ENCODE peak calls at places on chromosomes 11 and 22, in five cellular contexts. One of them, this sample, is unnamed.

GRCh38 chr22:50260801-50261614 is 475 bp downstream of the MAPK12 start:
- DNase-seq in H1: no peak
- DNase-seq in MCF 10A: peak; percentile 57
- DNase-seq in fibroblast of the aortic adventitia: peak; percentile 57
- DNase-seq in heart right ventricle: no peak
- DNase-seq in this sample: peak; percentile 71

GRCh38 chr11:46426233-46426991 is 34.8 kb upstream of the CHRM4 start:
- DNase-seq in H1: no peak
- DNase-seq in MCF 10A: no peak
- DNase-seq in fibroblast of the aortic adventitia: no peak
- DNase-seq in heart right ventricle: no peak
- DNase-seq in this sample: no peak

GRCh38 chr11:58626915-58627483 is 4.5 kb downstream of the CNTF start:
- DNase-seq in H1: no peak
- DNase-seq in MCF 10A: no peak
- DNase-seq in fibroblast of the aortic adventitia: peak; percentile 39
- DNase-seq in heart right ventricle: no peak
- DNase-seq in this sample: no peak

GRCh38 chr11:118015385-118015841 is 29.2 kb downstream of the IL10RA start:
- DNase-seq in H1: no peak
- DNase-seq in MCF 10A: no peak
- DNase-seq in fibroblast of the aortic adventitia: no peak
- DNase-seq in heart right ventricle: no peak
- DNase-seq in this sample: no peak

GRCh38 chr11:87425943-87426342 is 388.2 kb downstream of the TMEM135 start:
- DNase-seq in H1: peak; percentile 10
- DNase-seq in MCF 10A: no peak
- DNase-seq in fibroblast of the aortic adventitia: no peak
- DNase-seq in heart right ventricle: no peak
- DNase-seq in this sample: no peak

GRCh38 chr22:44574057-44574456 is 76.0 kb upstream of the RTL6 start:
- DNase-seq in H1: no peak
- DNase-seq in MCF 10A: peak; percentile 96
- DNase-seq in fibroblast of the aortic adventitia: peak; percentile 93
- DNase-seq in heart right ventricle: no peak
- DNase-seq in this sample: peak; percentile 38

GRCh38 chr11:12319734-12320387 is 57.5 kb upstream of the PARVA start:
- DNase-seq in H1: no peak
- DNase-seq in MCF 10A: no peak
- DNase-seq in fibroblast of the aortic adventitia: no peak
- DNase-seq in heart right ventricle: no peak
- DNase-seq in this sample: no peak

GRCh38 chr22:46369716-46370583 is 34.4 kb downstream of the TRMU start:
- DNase-seq in H1: no peak
- DNase-seq in MCF 10A: no peak
- DNase-seq in fibroblast of the aortic adventitia: no peak
- DNase-seq in heart right ventricle: no peak
- DNase-seq in this sample: no peak

GRCh38 chr22:19518568-19519030 is 5.6 kb downstream of the CLDN5 start:
- DNase-seq in H1: no peak
- DNase-seq in MCF 10A: no peak
- DNase-seq in fibroblast of the aortic adventitia: no peak
- DNase-seq in heart right ventricle: no peak
- DNase-seq in this sample: no peak

GRCh38 chr11:104609297-104609696 is 289.0 kb downstream of the CASP12 start:
- DNase-seq in H1: peak; percentile 7
- DNase-seq in MCF 10A: peak; percentile 59
- DNase-seq in fibroblast of the aortic adventitia: peak; percentile 71
- DNase-seq in heart right ventricle: peak; percentile 23
- DNase-seq in this sample: no peak

GRCh38 chr11:110200241-110200640 is 96.2 kb downstream of the RDX start:
- DNase-seq in H1: no peak
- DNase-seq in MCF 10A: peak; percentile 32
- DNase-seq in fibroblast of the aortic adventitia: peak; percentile 72
- DNase-seq in heart right ventricle: no peak
- DNase-seq in this sample: no peak

GRCh38 chr22:20118572-20119020 is 1.6 kb upstream of the TRMT2A start:
- DNase-seq in H1: no peak
- DNase-seq in MCF 10A: no peak
- DNase-seq in fibroblast of the aortic adventitia: no peak
- DNase-seq in heart right ventricle: no peak
- DNase-seq in this sample: no peak

GRCh38 chr11:1852271-1852877 is 510 bp upstream of the LSP1 start:
- DNase-seq in H1: no peak
- DNase-seq in MCF 10A: no peak
- DNase-seq in fibroblast of the aortic adventitia: no peak
- DNase-seq in heart right ventricle: no peak
- DNase-seq in this sample: no peak

GRCh38 chr11:9956483-9956882 is 292.6 kb downstream of the SWAP70 start:
- DNase-seq in H1: no peak
- DNase-seq in MCF 10A: no peak
- DNase-seq in fibroblast of the aortic adventitia: no peak
- DNase-seq in heart right ventricle: no peak
- DNase-seq in this sample: no peak

GRCh38 chr22:37079668-37080171 is 28.2 kb downstream of the KCTD17 start:
- DNase-seq in H1: no peak
- DNase-seq in MCF 10A: no peak
- DNase-seq in fibroblast of the aortic adventitia: peak; percentile 27
- DNase-seq in heart right ventricle: peak; percentile 16
- DNase-seq in this sample: no peak

GRCh38 chr11:19441752-19442553 is 201.2 kb upstream of the E2F8 start:
- DNase-seq in H1: no peak
- DNase-seq in MCF 10A: peak; percentile 94
- DNase-seq in fibroblast of the aortic adventitia: peak; percentile 99
- DNase-seq in heart right ventricle: peak; percentile 45
- DNase-seq in this sample: no peak

GRCh38 chr22:49186756-49187155 is 640.9 kb downstream of the BRD1 start:
- DNase-seq in H1: no peak
- DNase-seq in MCF 10A: no peak
- DNase-seq in fibroblast of the aortic adventitia: no peak
- DNase-seq in heart right ventricle: no peak
- DNase-seq in this sample: no peak

GRCh38 chr11:65503606-65503922 is 4.7 kb downstream of the MALAT1 start:
- DNase-seq in H1: no peak
- DNase-seq in MCF 10A: no peak
- DNase-seq in fibroblast of the aortic adventitia: no peak
- DNase-seq in heart right ventricle: no peak
- DNase-seq in this sample: no peak

GRCh38 chr11:4071325-4071724 is 23.3 kb upstream of the RRM1 start:
- DNase-seq in H1: no peak
- DNase-seq in MCF 10A: no peak
- DNase-seq in fibroblast of the aortic adventitia: no peak
- DNase-seq in heart right ventricle: no peak
- DNase-seq in this sample: no peak

GRCh38 chr11:130897262-130898182 is 18.8 kb downstream of the SNX19 start:
- DNase-seq in H1: no peak
- DNase-seq in MCF 10A: peak; percentile 94
- DNase-seq in fibroblast of the aortic adventitia: peak; percentile 98
- DNase-seq in heart right ventricle: peak; percentile 85
- DNase-seq in this sample: no peak

GRCh38 chr11:12853652-12854296 is 155.3 kb upstream of the RASSF10 start:
- DNase-seq in H1: no peak
- DNase-seq in MCF 10A: no peak
- DNase-seq in fibroblast of the aortic adventitia: peak; percentile 40
- DNase-seq in heart right ventricle: no peak
- DNase-seq in this sample: no peak

GRCh38 chr11:87315229-87315628 is 277.5 kb downstream of the TMEM135 start:
- DNase-seq in H1: no peak
- DNase-seq in MCF 10A: no peak
- DNase-seq in fibroblast of the aortic adventitia: no peak
- DNase-seq in heart right ventricle: no peak
- DNase-seq in this sample: no peak

GRCh38 chr22:20829735-20830134 is 28.9 kb downstream of the PI4KA start:
- DNase-seq in H1: no peak
- DNase-seq in MCF 10A: no peak
- DNase-seq in fibroblast of the aortic adventitia: no peak
- DNase-seq in heart right ventricle: no peak
- DNase-seq in this sample: no peak

GRCh38 chr11:125701858-125702621 is 21.4 kb upstream of the ACRV1 start:
- DNase-seq in H1: no peak
- DNase-seq in MCF 10A: no peak
- DNase-seq in fibroblast of the aortic adventitia: no peak
- DNase-seq in heart right ventricle: no peak
- DNase-seq in this sample: no peak

GRCh38 chr11:31874631-31875191 is 63.6 kb upstream of the PAX6 start:
- DNase-seq in H1: no peak
- DNase-seq in MCF 10A: peak; percentile 10
- DNase-seq in fibroblast of the aortic adventitia: no peak
- DNase-seq in heart right ventricle: no peak
- DNase-seq in this sample: no peak

GRCh38 chr11:83583953-83584352 is 297.8 kb upstream of the CCDC90B start:
- DNase-seq in H1: no peak
- DNase-seq in MCF 10A: peak; percentile 27
- DNase-seq in fibroblast of the aortic adventitia: peak; percentile 39
- DNase-seq in heart right ventricle: no peak
- DNase-seq in this sample: no peak

GRCh38 chr11:76918941-76919386 is 58.2 kb downstream of the ACER3 start:
- DNase-seq in H1: no peak
- DNase-seq in MCF 10A: peak; percentile 77
- DNase-seq in fibroblast of the aortic adventitia: peak; percentile 79
- DNase-seq in heart right ventricle: peak; percentile 15
- DNase-seq in this sample: no peak

GRCh38 chr22:31291716-31292644 is at the start of gene PIK3IP1:
- DNase-seq in H1: peak; percentile 83
- DNase-seq in MCF 10A: peak; percentile 80
- DNase-seq in fibroblast of the aortic adventitia: peak; percentile 91
- DNase-seq in heart right ventricle: peak; percentile 94
- DNase-seq in this sample: no peak
- TF ChIP-seq CTCF in H1: peak; percentile 36
- TF ChIP-seq CTCF in MCF 10A: peak; percentile 47
- TF ChIP-seq CTCF in fibroblast of the aortic adventitia: peak; percentile 50
- TF ChIP-seq CTCF in heart right ventricle: peak; percentile 11
- TF ChIP-seq CTCF in this sample: no peak

DNA sequence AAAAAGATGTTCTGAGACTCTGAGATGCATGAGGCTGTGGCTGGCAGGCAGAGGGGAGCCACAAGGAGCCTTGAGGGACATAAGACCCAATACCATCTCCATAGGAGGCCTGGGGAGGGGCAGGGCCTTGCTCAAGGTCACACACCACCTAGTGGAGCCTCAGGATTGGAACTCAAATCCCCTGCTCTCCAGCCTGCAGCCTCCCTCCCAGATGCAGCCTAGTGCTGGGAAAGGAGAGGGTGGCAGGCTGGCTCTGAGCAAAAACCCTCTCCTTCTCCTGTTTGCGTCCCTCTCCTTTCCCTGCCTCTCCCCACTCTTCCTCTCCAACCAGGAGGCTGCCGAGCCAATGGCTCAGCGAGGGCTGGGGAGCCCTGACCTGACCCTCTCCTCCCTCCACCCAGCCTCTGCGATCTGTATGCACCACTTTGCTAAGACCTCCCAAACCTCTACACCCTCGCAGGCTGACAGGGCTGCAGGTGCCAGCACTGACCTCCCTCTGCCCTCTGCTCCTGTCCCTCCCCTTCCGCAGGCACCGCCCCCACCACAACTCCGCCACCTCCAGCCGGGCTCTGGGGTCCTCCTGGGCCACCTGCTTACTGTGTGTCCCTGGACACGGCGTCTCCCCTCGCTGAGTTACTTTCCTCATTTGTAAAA is 14.7 kb downstream of the IGLL1 start:
- DNase-seq in H1: no peak
- DNase-seq in MCF 10A: no peak
- DNase-seq in fibroblast of the aortic adventitia: no peak
- DNase-seq in heart right ventricle: no peak
- DNase-seq in this sample: no peak
- TF ChIP-seq CTCF in H1: no peak
- TF ChIP-seq CTCF in MCF 10A: no peak
- TF ChIP-seq CTCF in fibroblast of the aortic adventitia: no peak
- TF ChIP-seq CTCF in heart right ventricle: no peak
- TF ChIP-seq CTCF in this sample: no peak

DNA sequence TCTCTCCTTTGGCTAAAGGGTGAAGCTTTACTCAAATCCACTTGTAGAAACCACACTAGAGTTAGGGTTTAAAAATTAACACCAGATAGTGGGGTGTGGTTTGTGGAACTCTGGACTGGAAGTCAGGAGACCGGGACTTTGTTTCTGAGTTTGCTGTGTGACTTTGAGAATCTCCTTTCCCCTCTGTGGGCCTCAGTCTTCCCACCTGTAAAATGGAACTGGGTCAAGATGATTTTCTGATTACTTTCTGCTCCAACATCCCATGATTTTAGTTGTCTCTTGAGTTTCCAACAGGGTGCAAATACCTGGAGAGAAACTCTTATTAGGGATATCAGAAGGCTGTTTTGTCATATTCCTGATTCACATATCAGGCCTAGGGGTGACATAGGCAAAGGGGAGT is 301.0 kb downstream of the MIAT start:
- DNase-seq in H1: no peak
- DNase-seq in MCF 10A: no peak
- DNase-seq in fibroblast of the aortic adventitia: no peak
- DNase-seq in heart right ventricle: no peak
- DNase-seq in this sample: no peak
- TF ChIP-seq CTCF in H1: no peak
- TF ChIP-seq CTCF in MCF 10A: no peak
- TF ChIP-seq CTCF in fibroblast of the aortic adventitia: no peak
- TF ChIP-seq CTCF in heart right ventricle: no peak
- TF ChIP-seq CTCF in this sample: no peak

GRCh38 chr11:135074397-135074998 is 662.5 kb upstream of the B3GAT1 start:
- DNase-seq in H1: no peak
- DNase-seq in MCF 10A: peak; percentile 47
- DNase-seq in fibroblast of the aortic adventitia: no peak
- DNase-seq in heart right ventricle: no peak
- DNase-seq in this sample: no peak

GRCh38 chr11:135073444-135073843 is 661.4 kb upstream of the B3GAT1 start:
- DNase-seq in H1: no peak
- DNase-seq in MCF 10A: no peak
- DNase-seq in fibroblast of the aortic adventitia: no peak
- DNase-seq in heart right ventricle: no peak
- DNase-seq in this sample: no peak

GRCh38 chr11:135069884-135070283 is 657.8 kb upstream of the B3GAT1 start:
- DNase-seq in H1: no peak
- DNase-seq in MCF 10A: peak; percentile 29
- DNase-seq in fibroblast of the aortic adventitia: no peak
- DNase-seq in heart right ventricle: no peak
- DNase-seq in this sample: no peak

GRCh38 chr11:135073870-135074269 is 661.8 kb upstream of the B3GAT1 start:
- DNase-seq in H1: no peak
- DNase-seq in MCF 10A: no peak
- DNase-seq in fibroblast of the aortic adventitia: no peak
- DNase-seq in heart right ventricle: no peak
- DNase-seq in this sample: no peak

DNA sequence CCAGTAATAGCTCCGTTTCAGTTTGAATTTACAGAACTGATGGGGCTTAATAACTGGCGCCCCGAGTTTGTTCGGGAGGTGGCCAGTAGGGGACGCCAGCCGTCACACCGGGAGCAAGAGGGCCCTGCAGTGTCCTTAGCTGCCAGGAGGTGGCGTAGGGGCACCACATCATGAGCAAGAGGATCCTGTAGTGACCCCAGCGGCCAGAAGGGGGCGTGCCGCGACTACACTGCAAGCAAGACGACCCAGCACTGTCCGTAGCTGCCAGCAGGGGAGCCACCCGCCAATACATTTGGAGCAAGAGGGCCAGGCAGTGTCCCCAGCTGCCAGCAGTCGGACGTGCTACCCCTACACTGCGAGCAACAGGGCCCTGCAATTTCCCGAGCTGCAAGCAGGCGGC is 663.7 kb upstream of the B3GAT1 start:
- DNase-seq in H1: peak; percentile 81
- DNase-seq in MCF 10A: peak; percentile 46
- DNase-seq in fibroblast of the aortic adventitia: peak; percentile 3
- DNase-seq in heart right ventricle: no peak
- DNase-seq in this sample: peak; percentile 56
- TF ChIP-seq CTCF in H1: peak; percentile 99
- TF ChIP-seq CTCF in MCF 10A: peak; percentile 51
- TF ChIP-seq CTCF in fibroblast of the aortic adventitia: peak; percentile 31
- TF ChIP-seq CTCF in heart right ventricle: peak; percentile 12
- TF ChIP-seq CTCF in this sample: peak; percentile 77

GRCh38 chr11:34454308-34455032 is 15.7 kb downstream of the CAT start:
- DNase-seq in H1: no peak
- DNase-seq in MCF 10A: no peak
- DNase-seq in fibroblast of the aortic adventitia: no peak
- DNase-seq in heart right ventricle: no peak
- DNase-seq in this sample: no peak
- TF ChIP-seq CTCF in H1: no peak
- TF ChIP-seq CTCF in MCF 10A: no peak
- TF ChIP-seq CTCF in fibroblast of the aortic adventitia: no peak
- TF ChIP-seq CTCF in heart right ventricle: no peak
- TF ChIP-seq CTCF in this sample: no peak

This sample was measured in mesothelial cell of epicardium.